ENCODE peak calls at places on chromosomes 1 and 21, in eight cellular contexts. One of them, this sample, is unnamed. For H3K9me3, the result is how much of the 10 kb centered on the place peaks cover.

GRCh38 chr1:218451415-218451814 is 106.3 kb downstream of the TGFB2 start:
- DNase-seq in prostate gland: no peak
- DNase-seq in cardiac muscle cell: no peak
- DNase-seq in tibial artery: no peak
- DNase-seq in SK-N-SH: no peak
- DNase-seq in fibroblast of lung: no peak
- DNase-seq in stomach: no peak
- DNase-seq in body of pancreas: no peak
- DNase-seq in this sample: no peak

GRCh38 chr1:247961796-247962195 is 3.2 kb upstream of the OR2AK2 start:
- DNase-seq in prostate gland: no peak
- DNase-seq in cardiac muscle cell: no peak
- DNase-seq in tibial artery: no peak
- DNase-seq in SK-N-SH: no peak
- DNase-seq in fibroblast of lung: no peak
- DNase-seq in stomach: no peak
- DNase-seq in body of pancreas: no peak
- DNase-seq in this sample: no peak

GRCh38 chr1:241125297-241125696 is 231.7 kb downstream of the RGS7 start:
- DNase-seq in prostate gland: no peak
- DNase-seq in cardiac muscle cell: no peak
- DNase-seq in tibial artery: no peak
- DNase-seq in SK-N-SH: no peak
- DNase-seq in fibroblast of lung: no peak
- DNase-seq in stomach: no peak
- DNase-seq in body of pancreas: no peak
- DNase-seq in this sample: no peak

GRCh38 chr1:36918604-36919003 is 115.7 kb downstream of the GRIK3 start:
- DNase-seq in prostate gland: no peak
- DNase-seq in cardiac muscle cell: no peak
- DNase-seq in tibial artery: no peak
- DNase-seq in SK-N-SH: no peak
- DNase-seq in fibroblast of lung: no peak
- DNase-seq in stomach: no peak
- DNase-seq in body of pancreas: no peak
- DNase-seq in this sample: no peak

GRCh38 chr1:164613176-164613575 is 54.2 kb downstream of the PBX1 start:
- DNase-seq in prostate gland: peak
- DNase-seq in cardiac muscle cell: no peak
- DNase-seq in tibial artery: no peak
- DNase-seq in SK-N-SH: no peak
- DNase-seq in fibroblast of lung: peak
- DNase-seq in stomach: peak
- DNase-seq in body of pancreas: peak
- DNase-seq in this sample: no peak

GRCh38 chr1:240415532-240415931 is 196.4 kb downstream of the GREM2 start:
- DNase-seq in prostate gland: no peak
- DNase-seq in cardiac muscle cell: no peak
- DNase-seq in tibial artery: no peak
- DNase-seq in SK-N-SH: no peak
- DNase-seq in fibroblast of lung: no peak
- DNase-seq in stomach: no peak
- DNase-seq in body of pancreas: no peak
- DNase-seq in this sample: no peak

GRCh38 chr21:29164330-29164942 is 34.0 kb downstream of the MAP3K7CL start:
- DNase-seq in prostate gland: no peak
- DNase-seq in cardiac muscle cell: peak
- DNase-seq in tibial artery: no peak
- DNase-seq in SK-N-SH: peak
- DNase-seq in fibroblast of lung: peak
- DNase-seq in stomach: no peak
- DNase-seq in body of pancreas: no peak
- DNase-seq in this sample: peak

GRCh38 chr1:162632743-162633326 is 571 bp downstream of the DDR2 start:
- DNase-seq in prostate gland: no peak
- DNase-seq in cardiac muscle cell: no peak
- DNase-seq in tibial artery: no peak
- DNase-seq in SK-N-SH: no peak
- DNase-seq in fibroblast of lung: peak
- DNase-seq in stomach: no peak
- DNase-seq in body of pancreas: no peak
- DNase-seq in this sample: peak

GRCh38 chr1:18676431-18676830 is 45.8 kb downstream of the PAX7 start:
- DNase-seq in prostate gland: no peak
- DNase-seq in cardiac muscle cell: no peak
- DNase-seq in tibial artery: no peak
- DNase-seq in SK-N-SH: no peak
- DNase-seq in fibroblast of lung: no peak
- DNase-seq in stomach: no peak
- DNase-seq in body of pancreas: no peak
- DNase-seq in this sample: peak

GRCh38 chr1:193799948-193800690 is 613.7 kb upstream of the B3GALT2 start:
- DNase-seq in prostate gland: no peak
- DNase-seq in cardiac muscle cell: no peak
- DNase-seq in tibial artery: no peak
- DNase-seq in SK-N-SH: no peak
- DNase-seq in fibroblast of lung: no peak
- DNase-seq in stomach: no peak
- DNase-seq in body of pancreas: no peak
- DNase-seq in this sample: peak

GRCh38 chr1:193435771-193436170 is 249.4 kb upstream of the B3GALT2 start:
- DNase-seq in prostate gland: no peak
- DNase-seq in cardiac muscle cell: no peak
- DNase-seq in tibial artery: no peak
- DNase-seq in SK-N-SH: no peak
- DNase-seq in fibroblast of lung: no peak
- DNase-seq in stomach: no peak
- DNase-seq in body of pancreas: no peak
- DNase-seq in this sample: no peak

GRCh38 chr1:2810899-2811525 is 9.5 kb upstream of the TTC34 start:
- DNase-seq in prostate gland: no peak
- DNase-seq in cardiac muscle cell: no peak
- DNase-seq in tibial artery: no peak
- DNase-seq in SK-N-SH: no peak
- DNase-seq in fibroblast of lung: no peak
- DNase-seq in stomach: no peak
- DNase-seq in body of pancreas: no peak
- DNase-seq in this sample: no peak
- H3K9me3 ChIP-seq in prostate gland: under half
- H3K9me3 ChIP-seq in cardiac muscle cell: under half
- H3K9me3 ChIP-seq in tibial artery: under half
- H3K9me3 ChIP-seq in SK-N-SH: under half
- H3K9me3 ChIP-seq in fibroblast of lung: under half
- H3K9me3 ChIP-seq in stomach: under half
- H3K9me3 ChIP-seq in body of pancreas: under half
- H3K9me3 ChIP-seq in this sample: under half

GRCh38 chr1:65170511-65171142 is 22.6 kb downstream of the AK4 start:
- DNase-seq in prostate gland: peak
- DNase-seq in cardiac muscle cell: no peak
- DNase-seq in tibial artery: peak
- DNase-seq in SK-N-SH: peak
- DNase-seq in fibroblast of lung: peak
- DNase-seq in stomach: peak
- DNase-seq in body of pancreas: peak
- DNase-seq in this sample: no peak
- H3K27ac ChIP-seq in prostate gland: peak
- H3K27ac ChIP-seq in cardiac muscle cell: peak
- H3K27ac ChIP-seq in tibial artery: peak
- H3K27ac ChIP-seq in SK-N-SH: no peak
- H3K27ac ChIP-seq in fibroblast of lung: no peak
- H3K27ac ChIP-seq in stomach: peak
- H3K27ac ChIP-seq in body of pancreas: no peak
- H3K27ac ChIP-seq in this sample: no peak

GRCh38 chr1:30045304-30046090 is 677.9 kb downstream of the MATN1 start:
- DNase-seq in prostate gland: no peak
- DNase-seq in cardiac muscle cell: no peak
- DNase-seq in tibial artery: no peak
- DNase-seq in SK-N-SH: no peak
- DNase-seq in fibroblast of lung: no peak
- DNase-seq in stomach: no peak
- DNase-seq in body of pancreas: no peak
- DNase-seq in this sample: no peak
- H3K9me3 ChIP-seq in prostate gland: under half
- H3K9me3 ChIP-seq in cardiac muscle cell: under half
- H3K9me3 ChIP-seq in tibial artery: under half
- H3K9me3 ChIP-seq in SK-N-SH: under half
- H3K9me3 ChIP-seq in fibroblast of lung: under half
- H3K9me3 ChIP-seq in stomach: under half
- H3K9me3 ChIP-seq in body of pancreas: under half
- H3K9me3 ChIP-seq in this sample: under half

GRCh38 chr1:160800645-160801408 is 4.9 kb downstream of the LY9 start:
- DNase-seq in prostate gland: no peak
- DNase-seq in cardiac muscle cell: no peak
- DNase-seq in tibial artery: no peak
- DNase-seq in SK-N-SH: no peak
- DNase-seq in fibroblast of lung: no peak
- DNase-seq in stomach: no peak
- DNase-seq in body of pancreas: no peak
- DNase-seq in this sample: no peak
- H3K27ac ChIP-seq in prostate gland: no peak
- H3K27ac ChIP-seq in cardiac muscle cell: no peak
- H3K27ac ChIP-seq in tibial artery: no peak
- H3K27ac ChIP-seq in SK-N-SH: no peak
- H3K27ac ChIP-seq in fibroblast of lung: no peak
- H3K27ac ChIP-seq in stomach: no peak
- H3K27ac ChIP-seq in body of pancreas: no peak
- H3K27ac ChIP-seq in this sample: no peak

This sample was measured in A673.